ENCODE peak calls at places on chromosomes 6 and 20, in ten cellular contexts. D is B cell; P is activated naive CD8-positive, alpha-beta T cell treated with anti-CD3 and anti-CD28 coated beads, Interleukin-2, amount 50 U/mL, for 24 hours; K is NCI-H774; M is aorta; C is AG09309; A is pancreas; T is renal cortical epithelial cell; U is AG10803; Z is stimulated activated CD4-positive, alpha-beta T cell treated with anti-CD3 and anti-CD28 coated beads, Interleukin-1b, Interleukin-23, amount 100 ng/mL, for 4 hours. S is an unnamed sample.

GRCh38 chr20:1489764-1490436 is 1.3 kb downstream of the SIRPB2 start:
- DNase-seq in T (peak), D (no peak), U (peak), P (no peak), M (no peak), A (no peak), Z (no peak), K (no peak), C (no peak), S (no peak)

GRCh38 chr20:49446808-49447207 is 35.7 kb downstream of the KCNB1 start:
- DNase-seq in P (no peak), A (no peak), K (no peak), M (peak), Z (no peak), C (no peak), T (no peak), D (no peak), U (peak), S (no peak)

GRCh38 chr6:2663123-2663522 is 87.6 kb downstream of the MYLK4 start:
- DNase-seq in P (no peak), D (no peak), A (no peak), U (no peak), K (no peak), T (no peak), M (no peak), C (no peak), Z (no peak), S (no peak)

GRCh38 chr20:44394520-44395182 is 39.2 kb downstream of the HNF4A start:
- DNase-seq in Z (no peak), M (no peak), P (no peak), U (no peak), C (no peak), D (no peak), A (no peak), T (peak), K (no peak), S (no peak)

GRCh38 chr6:161354956-161355355 is 81.1 kb upstream of the AGPAT4 start:
- DNase-seq in T (no peak), A (no peak), P (no peak), Z (no peak), D (no peak), C (no peak), K (no peak), U (no peak), M (no peak), S (no peak)

GRCh38 chr6:169445661-169446581 is 192.3 kb upstream of the THBS2 start:
- DNase-seq in P (no peak), Z (no peak), M (no peak), A (no peak), T (no peak), U (no peak), D (no peak), K (peak), C (no peak), S (no peak)

GRCh38 chr6:23659125-23659524 is 466.9 kb upstream of the NRSN1 start:
- DNase-seq in U (no peak), P (no peak), Z (no peak), T (peak), C (no peak), D (no peak), K (peak), A (no peak), M (no peak), S (no peak)

GRCh38 chr20:5675103-5676091 is 74.8 kb upstream of the SHLD1 start:
- DNase-seq in U (peak), Z (no peak), M (peak), C (no peak), A (no peak), D (no peak), K (no peak), T (no peak), P (no peak), S (no peak)

GRCh38 chr6:549901-550300 is 107.0 kb downstream of the HUS1B start:
- DNase-seq in T (no peak), U (no peak), P (no peak), K (no peak), M (no peak), A (no peak), C (no peak), D (no peak), Z (no peak), S (no peak)

GRCh38 chr20:20229595-20229994 is 138.3 kb upstream of the INSM1 start:
- DNase-seq in D (no peak), Z (no peak), M (no peak), K (no peak), C (no peak), U (peak), A (no peak), P (no peak), T (peak), S (no peak)

GRCh38 chr6:98433325-98433724 is 401.0 kb upstream of the POU3F2 start:
- DNase-seq in C (no peak), M (no peak), K (no peak), P (no peak), A (no peak), U (no peak), D (no peak), Z (no peak), T (no peak), S (no peak)

GRCh38 chr6:30685157-30685976 is 1.1 kb downstream of the PPP1R18 start:
- DNase-seq in M (no peak), U (no peak), T (no peak), Z (no peak), D (no peak), K (no peak), C (no peak), P (peak), A (peak), S (no peak)

GRCh38 chr6:41672016-41672415 is 33.7 kb downstream of the MDFI start:
- DNase-seq in T (no peak), P (no peak), U (no peak), A (no peak), Z (no peak), D (no peak), C (no peak), K (no peak), M (peak), S (no peak)

GRCh38 chr6:131135244-131136020 is at the start of gene AKAP7:
- DNase-seq in P (peak), M (peak), K (no peak), D (peak), T (no peak), A (peak), Z (peak), U (peak), C (no peak), S (peak)

GRCh38 chr6:149334201-149334600 is 16.7 kb downstream of the TAB2 start:
- DNase-seq in C (peak), Z (no peak), U (peak), T (peak), P (no peak), A (no peak), K (no peak), M (no peak), D (no peak), S (no peak)

GRCh38 chr6:37871616-37872384 is 52.3 kb downstream of the ZFAND3 start:
- DNase-seq in C (no peak), U (no peak), K (no peak), P (no peak), A (no peak), D (no peak), Z (no peak), T (no peak), M (no peak), S (no peak)

GRCh38 chr20:56826971-56827645 is 198.0 kb downstream of the TFAP2C start:
- DNase-seq in P (no peak), M (no peak), K (no peak), D (no peak), C (peak), A (no peak), U (peak), T (no peak), Z (no peak), S (no peak)

GRCh38 chr6:140427842-140428241 is 1053.4 kb upstream of the CITED2 start:
- DNase-seq in Z (no peak), K (no peak), P (no peak), U (no peak), A (no peak), T (no peak), C (no peak), M (no peak), D (no peak), S (no peak)

GRCh38 chr6:139060332-139060731 is 31.8 kb downstream of the ABRACL start:
- DNase-seq in K (no peak), C (peak), P (peak), M (no peak), T (peak), U (peak), A (no peak), D (no peak), Z (no peak), S (no peak)

GRCh38 chr20:24955045-24955444 is 6.0 kb downstream of the CST7 start:
- DNase-seq in K (no peak), U (no peak), D (no peak), M (no peak), P (no peak), C (no peak), Z (no peak), T (no peak), A (no peak), S (no peak)

GRCh38 chr6:149368065-149368464 is 32.0 kb upstream of the SUMO4 start:
- DNase-seq in A (no peak), C (no peak), K (no peak), P (no peak), D (no peak), U (no peak), T (no peak), M (no peak), Z (no peak), S (no peak)

GRCh38 chr20:19813839-19814238 is 55.8 kb downstream of the RIN2 start:
- DNase-seq in U (peak), D (no peak), P (no peak), A (no peak), Z (no peak), T (no peak), M (no peak), K (no peak), C (no peak), S (no peak)

GRCh38 chr6:98117072-98117471 is 717.3 kb upstream of the POU3F2 start:
- DNase-seq in Z (no peak), A (no peak), K (no peak), M (no peak), D (no peak), C (no peak), U (no peak), T (no peak), P (no peak), S (no peak)

GRCh38 chr6:1853761-1854160 is 244.0 kb downstream of the FOXC1 start:
- DNase-seq in M (no peak), U (no peak), C (no peak), K (no peak), T (no peak), A (no peak), D (no peak), P (no peak), Z (no peak), S (no peak)

GRCh38 chr6:163460307-163460782 is 45.8 kb downstream of the QKI start:
- DNase-seq in P (no peak), C (no peak), M (no peak), T (peak), A (no peak), U (peak), D (peak), K (no peak), Z (peak), S (no peak)

GRCh38 chr6:2725999-2726567 is 24.6 kb downstream of the MYLK4 start:
- DNase-seq in U (peak), K (no peak), Z (no peak), C (no peak), D (no peak), T (no peak), A (no peak), P (no peak), M (no peak), S (no peak)

GRCh38 chr20:24136659-24137246 is 148.2 kb upstream of the GGTLC1 start:
- DNase-seq in K (no peak), U (no peak), C (no peak), A (no peak), T (no peak), D (no peak), Z (no peak), M (no peak), P (no peak), S (no peak)

GRCh38 chr20:21575981-21576740 is 62.3 kb upstream of the NKX2-2 start:
- DNase-seq in A (no peak), Z (no peak), U (no peak), M (no peak), D (no peak), T (no peak), K (no peak), P (no peak), C (no peak), S (no peak)

GRCh38 chr6:158373209-158373608 is 60.9 kb downstream of the TULP4 start:
- DNase-seq in Z (no peak), K (no peak), C (no peak), T (no peak), M (no peak), D (no peak), A (no peak), P (no peak), U (no peak), S (no peak)